ENCODE peak calls at places on chromosomes 12 and 14, in seven cellular contexts. T, E, S, B, O, P and U are unnamed samples.

GRCh38 chr12:9041321-9041720 is 52.0 kb downstream of the KLRG1 start:
- DNase-seq in E (no peak), B (no peak), O (no peak), S (no peak), P (peak; percentile 30), T (no peak), U (no peak)

GRCh38 chr14:102591372-102591943 is 991 bp upstream of the RCOR1 start:
- DNase-seq in E (peak; percentile 18), B (peak; percentile 66), T (no peak), O (no peak), S (peak; percentile 55), P (no peak), U (peak; percentile 34)

GRCh38 chr12:132284618-132285310 is 44.6 kb downstream of the GALNT9 start:
- DNase-seq in T (no peak), O (no peak), B (no peak), P (no peak), E (no peak), S (no peak), U (no peak)

GRCh38 chr12:44976246-44976645 is 74.7 kb downstream of the DBX2 start:
- DNase-seq in E (no peak), S (no peak), T (no peak), B (no peak), P (no peak), O (no peak), U (no peak)

GRCh38 chr14:90194706-90195105 is 61.6 kb upstream of the PSMC1 start:
- DNase-seq in O (no peak), P (no peak), T (no peak), E (no peak), S (no peak), B (no peak), U (no peak)

GRCh38 chr12:107277850-107278249 is 184.5 kb upstream of the CRY1 start:
- DNase-seq in P (peak; percentile 30), T (no peak), E (no peak), S (no peak), O (no peak), B (no peak), U (peak; percentile 70)

GRCh38 chr12:109209082-109209481 is 92.7 kb downstream of the ACACB start:
- DNase-seq in T (no peak), E (no peak), O (no peak), B (no peak), S (no peak), P (no peak), U (no peak)

GRCh38 chr12:29519585-29520182 is 22.2 kb upstream of the OVCH1 start:
- DNase-seq in T (no peak), B (peak; percentile 25), P (peak; percentile 49), E (peak; percentile 49), O (peak; percentile 38), S (peak; percentile 28), U (peak; percentile 39)

GRCh38 chr12:47216150-47216677 is 136.5 kb upstream of the AMIGO2 start:
- DNase-seq in E (peak; percentile 86), B (peak; percentile 66), O (no peak), P (no peak), T (no peak), S (no peak), U (no peak)

GRCh38 chr14:93998871-93999403 is 1.8 kb downstream of the CCDC197 start:
- DNase-seq in O (no peak), E (no peak), S (no peak), B (no peak), P (no peak), T (no peak), U (no peak)

GRCh38 chr14:85533821-85534271 is 3.9 kb downstream of the FLRT2 start:
- DNase-seq in T (no peak), P (no peak), S (no peak), E (no peak), B (no peak), O (no peak), U (peak; percentile 44)

GRCh38 chr12:90061834-90062233 is 353.2 kb upstream of the ATP2B1 start:
- DNase-seq in P (no peak), S (no peak), T (no peak), O (no peak), E (no peak), B (no peak), U (no peak)

GRCh38 chr14:100159107-100159864 is at the start of gene DEGS2:
- DNase-seq in O (peak; percentile 72), P (no peak), B (peak; percentile 86), S (peak; percentile 89), T (peak; percentile 31), E (peak; percentile 54), U (no peak)

GRCh38 chr12:80262372-80263170 is 163.2 kb downstream of the OTOGL start:
- DNase-seq in E (no peak), P (peak; percentile 59), B (no peak), O (no peak), S (no peak), T (no peak), U (peak; percentile 64)

GRCh38 chr12:107748472-107748871 is 12.5 kb downstream of the PRDM4 start:
- DNase-seq in E (no peak), P (peak; percentile 80), T (no peak), B (no peak), S (no peak), O (no peak), U (peak; percentile 79)

GRCh38 chr12:6824962-6825381 is 3.2 kb upstream of the P3H3 start:
- DNase-seq in E (no peak), O (no peak), P (peak; percentile 29), T (no peak), S (no peak), B (no peak), U (peak; percentile 67)

GRCh38 chr12:88600272-88600671 is 20.0 kb upstream of the KITLG start:
- DNase-seq in E (no peak), P (peak; percentile 84), O (no peak), T (no peak), B (no peak), S (no peak), U (peak; percentile 78)

GRCh38 chr12:108129017-108129812 is at the start of gene WSCD2:
- DNase-seq in S (peak; percentile 23), O (no peak), E (peak; percentile 9), P (peak; percentile 20), T (no peak), B (peak; percentile 59), U (peak; percentile 27)